ENCODE peak calls at places on chromosomes 2 and 18, in seven cellular contexts. R is tibial nerve, U is H1, D is ovary, P is sigmoid colon, F is A549, A is HepG2. B is an unnamed sample.

GRCh38 chr18:12086249-12086648 is 7.4 kb upstream of the ANKRD62 start:
- DNase-seq in P (no peak), U (no peak), R (no peak), F (no peak), A (no peak), D (no peak), B (peak)

GRCh38 chr2:190440113-190440512 is 32.0 kb downstream of the MFSD6 start:
- DNase-seq in A (no peak), R (no peak), D (no peak), U (no peak), F (no peak), P (no peak), B (no peak)

GRCh38 chr2:43226955-43227829 is 786 bp upstream of the ZFP36L2 start:
- DNase-seq in A (peak), F (peak), D (peak), R (peak), P (peak), U (peak), B (peak)

GRCh38 chr2:112584134-112584890 is at the start of gene CHCHD5:
- DNase-seq in U (peak), P (peak), A (peak), F (peak), R (peak), D (peak), B (peak)

GRCh38 chr2:29528371-29528770 is 393.0 kb downstream of the ALK start:
- DNase-seq in A (no peak), D (no peak), P (no peak), U (no peak), F (no peak), R (no peak), B (no peak)

GRCh38 chr18:23225518-23225917 is 90.2 kb downstream of the CABLES1 start:
- DNase-seq in R (peak), P (peak), A (no peak), U (no peak), F (no peak), D (peak), B (no peak)

GRCh38 chr18:14086459-14087231 is 45.6 kb downstream of the ZNF519 start:
- DNase-seq in P (no peak), A (peak), U (peak), D (no peak), R (no peak), F (peak), B (no peak)

GRCh38 chr2:127537142-127537541 is 1.7 kb downstream of the MYO7B start:
- DNase-seq in A (no peak), F (no peak), D (no peak), U (no peak), R (no peak), P (no peak), B (no peak)

GRCh38 chr2:230898661-230899091 is 26.4 kb downstream of the GPR55 start:
- DNase-seq in U (no peak), A (no peak), F (no peak), R (no peak), D (peak), P (peak), B (peak)

GRCh38 chr18:49560277-49561126 is 1.4 kb upstream of the LIPG start:
- DNase-seq in P (no peak), R (no peak), D (no peak), F (no peak), A (no peak), U (peak), B (peak)

GRCh38 chr2:175366814-175367213 is 185.3 kb upstream of the ATP5MC3 start:
- DNase-seq in F (peak), D (no peak), U (peak), A (peak), P (no peak), R (peak), B (peak)

GRCh38 chr2:68716948-68717661 is 17.5 kb upstream of the ARHGAP25 start:
- DNase-seq in F (no peak), P (no peak), U (no peak), A (no peak), D (no peak), R (no peak), B (no peak)

GRCh38 chr2:172639823-172640222 is 83.9 kb downstream of the PDK1 start:
- DNase-seq in F (no peak), U (no peak), A (no peak), D (no peak), R (no peak), P (no peak), B (no peak)

GRCh38 chr2:25685030-25685429 is 11.7 kb upstream of the DTNB start:
- DNase-seq in F (no peak), D (no peak), R (no peak), A (no peak), P (no peak), U (no peak), B (no peak)

GRCh38 chr18:67608909-67609308 is 92.4 kb upstream of the DSEL start:
- DNase-seq in U (no peak), P (no peak), D (no peak), R (no peak), A (no peak), F (no peak), B (no peak)

GRCh38 chr2:204494681-204495080 is 50.6 kb upstream of the PARD3B start:
- DNase-seq in F (no peak), P (no peak), R (no peak), U (no peak), A (no peak), D (no peak), B (no peak)

GRCh38 chr2:128536925-128537620 is 218.4 kb upstream of the HS6ST1 start:
- DNase-seq in D (no peak), U (peak), P (no peak), F (peak), R (no peak), A (peak), B (no peak)

GRCh38 chr2:173037245-173038106 is 38.2 kb upstream of the MAP3K20 start:
- DNase-seq in D (peak), A (no peak), F (no peak), U (no peak), R (no peak), P (no peak), B (no peak)

GRCh38 chr2:126890136-126890961 is 8.3 kb upstream of the TEX51 start:
- DNase-seq in A (no peak), U (no peak), P (no peak), R (no peak), F (no peak), D (no peak), B (no peak)

GRCh38 chr2:20151116-20151571 is 73.8 kb downstream of the SDC1 start:
- DNase-seq in U (no peak), P (no peak), A (no peak), R (no peak), F (no peak), D (no peak), B (peak)

GRCh38 chr18:10012526-10012925 is 98.7 kb downstream of the VAPA start:
- DNase-seq in U (no peak), P (peak), A (no peak), F (no peak), R (no peak), D (no peak), B (no peak)

GRCh38 chr2:12073217-12073852 is 326.9 kb downstream of the LPIN1 start:
- DNase-seq in P (no peak), F (no peak), A (no peak), U (no peak), R (no peak), D (no peak), B (no peak)

DNA sequence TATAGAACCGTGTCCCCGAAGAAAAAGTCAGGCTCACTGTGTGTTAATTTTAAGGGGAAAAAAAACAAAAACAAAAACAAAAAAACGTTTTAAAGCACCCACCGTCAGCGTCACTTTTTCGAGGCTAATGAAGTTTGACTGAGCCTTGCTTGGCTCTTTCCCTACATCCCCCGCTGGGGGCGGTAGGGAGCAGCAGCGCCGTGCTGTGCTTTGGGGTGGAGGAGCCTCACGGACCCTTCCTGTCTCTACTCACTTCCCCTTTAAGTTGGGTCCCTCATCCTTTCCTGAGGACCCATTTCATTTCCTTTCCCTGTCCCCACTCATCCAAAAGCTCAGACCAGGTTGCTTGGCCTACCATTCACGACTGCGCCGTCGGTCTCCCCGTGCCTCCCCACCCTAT is 82.8 kb upstream of the RPL31 start:
- DNase-seq in U (peak), R (no peak), D (no peak), F (no peak), P (no peak), A (no peak), B (no peak)
- TF ChIP-seq CTCF in U (peak), R (peak), D (no peak), F (no peak), P (no peak), A (no peak), B (no peak)

DNA sequence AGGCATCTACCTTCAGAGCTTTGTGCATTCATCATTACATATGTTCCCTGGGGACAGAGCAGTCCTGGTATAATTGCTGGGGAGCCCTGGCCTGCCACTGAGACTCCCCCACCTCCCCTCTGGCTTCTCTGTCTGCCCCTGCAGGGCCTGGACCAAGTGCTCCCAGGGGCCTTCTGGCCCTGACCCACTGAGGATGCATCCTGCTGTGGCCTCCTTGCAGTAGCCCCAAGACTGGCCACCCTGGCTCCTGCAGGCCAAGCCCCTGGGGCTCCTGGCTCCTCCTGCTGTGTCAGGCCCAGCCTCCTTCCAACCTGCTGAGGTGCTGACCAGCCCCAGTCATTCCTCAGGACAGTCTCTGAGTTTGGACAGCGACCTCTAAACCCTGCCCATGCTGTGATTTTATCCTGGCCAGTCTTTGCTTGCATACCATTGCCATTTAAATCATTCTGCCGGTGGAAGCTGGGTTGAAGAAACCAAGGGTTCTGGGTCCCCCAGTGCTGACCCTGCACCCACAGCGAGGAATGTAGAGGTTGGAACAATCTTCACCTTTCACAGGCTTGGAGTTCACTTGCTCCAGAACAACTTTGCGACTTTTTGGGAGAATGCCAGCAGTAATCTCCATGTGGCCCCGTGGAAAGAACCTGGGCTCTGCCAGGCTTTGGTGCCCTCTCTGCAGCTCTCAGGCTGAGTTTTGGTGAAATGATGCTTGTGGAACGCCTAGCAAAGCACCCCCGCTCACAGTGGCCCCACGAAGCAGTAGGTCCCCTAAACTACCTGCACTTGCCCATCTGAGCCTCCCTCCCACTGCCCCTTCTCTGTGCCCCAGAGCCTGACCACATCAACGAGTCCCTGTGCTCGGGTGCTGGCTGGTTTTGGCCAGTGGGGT is 167.3 kb upstream of the GLI2 start:
- DNase-seq in U (no peak), F (no peak), A (no peak), D (no peak), R (no peak), P (no peak), B (no peak)
- TF ChIP-seq POLR2A in U (no peak), F (no peak), A (no peak), D (no peak), R (no peak), P (no peak), B (no peak)

GRCh38 chr2:241355983-241356870 is at the start of gene FARP2:
- DNase-seq in D (peak), U (peak), R (peak), A (peak), P (peak), F (peak), B (peak)
- TF ChIP-seq EP300 in D (no peak), U (no peak), R (peak), A (no peak), P (no peak), F (no peak), B (no peak)

GRCh38 chr2:120852200-120852815 is 116.6 kb downstream of the GLI2 start:
- DNase-seq in D (no peak), F (no peak), P (peak), A (no peak), R (no peak), U (no peak), B (no peak)
- TF ChIP-seq CTCF in D (no peak), F (no peak), P (no peak), A (no peak), R (no peak), U (no peak), B (no peak)

GRCh38 chr2:135174049-135174801 is 122.1 kb downstream of the RAB3GAP1 start:
- DNase-seq in U (no peak), R (no peak), A (no peak), F (no peak), P (no peak), D (no peak), B (no peak)
- TF ChIP-seq POLR2A in U (no peak), R (no peak), A (no peak), F (no peak), P (no peak), D (no peak), B (no peak)

GRCh38 chr2:46859482-46859881 is 56.1 kb downstream of the MCFD2 start:
- DNase-seq in R (no peak), P (no peak), U (no peak), A (no peak), D (no peak), F (no peak), B (no peak)
- TF ChIP-seq EP300 in R (no peak), P (no peak), U (no peak), A (no peak), D (no peak), F (no peak), B (no peak)

GRCh38 chr2:24351981-24352380 is 8.4 kb downstream of the ITSN2 start:
- DNase-seq in P (no peak), R (no peak), D (no peak), U (no peak), F (no peak), A (no peak), B (no peak)
- TF ChIP-seq CTCF in P (no peak), R (no peak), D (no peak), U (no peak), F (no peak), A (no peak), B (no peak)

GRCh38 chr2:203279288-203279687 is 40.5 kb downstream of the CYP20A1 start:
- DNase-seq in P (no peak), D (no peak), A (no peak), U (no peak), F (peak), R (no peak), B (no peak)
- TF ChIP-seq POLR2A in P (no peak), D (no peak), A (no peak), U (no peak), F (no peak), R (no peak), B (no peak)